ENCODE peak calls at places on chromosomes 12 and 14, in six cellular contexts. R is spleen, B is AG04450, H is IMR-90, N is lower leg skin, X is GM10248. O is an unnamed sample.

GRCh38 chr12:50635356-50635755 is 128.5 kb upstream of the ATF1 start:
- DNase-seq in R (no peak), B (no peak), H (no peak), N (no peak), X (no peak), O (no peak)

GRCh38 chr12:54301428-54302045 is 722 bp upstream of the NFE2 start:
- DNase-seq in R (no peak), B (no peak), H (no peak), N (no peak), X (no peak), O (no peak)

GRCh38 chr12:15664491-15664890 is 124.7 kb downstream of the EPS8 start:
- DNase-seq in R (no peak), B (no peak), H (peak; percentile 56), N (no peak), X (no peak), O (peak; percentile 59)

GRCh38 chr12:15322164-15323054 is at the start of gene PTPRO:
- DNase-seq in R (no peak), B (no peak), H (no peak), N (no peak), X (no peak), O (no peak)

GRCh38 chr12:47778842-47779241 is 5.8 kb downstream of the SLC48A1 start:
- DNase-seq in R (peak; percentile 80), B (no peak), H (no peak), N (no peak), X (no peak), O (no peak)

GRCh38 chr14:104795781-104796681 is 483 bp upstream of the AKT1 start:
- DNase-seq in R (peak; percentile 92), B (no peak), H (no peak), N (no peak), X (peak; percentile 89), O (no peak)

GRCh38 chr12:91921555-91921954 is 224.1 kb downstream of the BTG1 start:
- DNase-seq in R (no peak), B (no peak), H (no peak), N (no peak), X (no peak), O (no peak)

GRCh38 chr12:125683748-125684381 is 618.6 kb downstream of the AACS start:
- DNase-seq in R (no peak), B (no peak), H (no peak), N (no peak), X (peak; percentile 58), O (no peak)

GRCh38 chr14:101716956-101717662 is 44.4 kb upstream of the PPP2R5C start:
- DNase-seq in R (peak; percentile 66), B (no peak), H (no peak), N (peak; percentile 9), X (no peak), O (peak; percentile 21)

GRCh38 chr12:123363743-123364531 is 710 bp downstream of the SBNO1 start:
- DNase-seq in R (peak; percentile 92), B (no peak), H (no peak), N (no peak), X (peak; percentile 32), O (no peak)

GRCh38 chr14:95504135-95505029 is 12.1 kb downstream of the SYNE3 start:
- DNase-seq in R (peak; percentile 16), B (no peak), H (peak; percentile 88), N (no peak), X (peak; percentile 48), O (no peak)

GRCh38 chr14:95319312-95320075 is at the start of gene CLMN:
- DNase-seq in R (peak; percentile 89), B (no peak), H (peak; percentile 4), N (no peak), X (peak; percentile 77), O (no peak)

GRCh38 chr14:74160763-74161162 is 76.0 kb downstream of the LIN52 start:
- DNase-seq in R (no peak), B (no peak), H (no peak), N (no peak), X (no peak), O (no peak)

GRCh38 chr14:72256055-72256454 is 323.8 kb downstream of the RGS6 start:
- DNase-seq in R (no peak), B (no peak), H (no peak), N (no peak), X (no peak), O (no peak)

GRCh38 chr14:78491015-78491414 is 320.8 kb downstream of the NRXN3 start:
- DNase-seq in R (no peak), B (no peak), H (no peak), N (no peak), X (no peak), O (no peak)
- TF ChIP-seq CTCF in R (no peak), B (no peak), H (no peak), N (no peak), X (no peak), O (no peak)

GRCh38 chr14:32913725-32914124 is 25.0 kb upstream of the NPAS3 start:
- DNase-seq in R (no peak), B (no peak), H (no peak), N (no peak), X (no peak), O (no peak)
- TF ChIP-seq CTCF in R (no peak), B (peak; percentile 11), H (no peak), N (no peak), X (no peak), O (peak; percentile 47)

DNA sequence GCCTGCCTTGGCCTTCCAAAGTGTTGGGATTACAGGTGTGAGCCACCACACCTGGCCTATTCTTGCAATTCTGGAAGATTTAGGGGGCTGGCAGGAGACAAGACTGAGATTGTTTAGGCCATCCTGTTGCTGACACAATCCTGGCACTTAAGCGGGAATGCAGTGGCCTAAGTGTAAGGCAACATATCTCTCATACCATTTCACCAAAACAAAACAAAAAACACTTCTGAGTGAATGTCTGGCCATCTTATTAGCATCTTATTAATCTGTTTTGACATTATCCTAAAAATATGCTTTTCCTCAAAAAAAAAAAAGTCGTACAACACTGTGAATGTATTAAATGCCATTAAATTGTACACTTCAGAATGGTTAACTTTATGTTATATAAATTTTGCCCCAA is 67.6 kb downstream of the DENND5B start:
- DNase-seq in R (no peak), B (no peak), H (no peak), N (no peak), X (no peak), O (no peak)
- TF ChIP-seq CTCF in R (no peak), B (no peak), H (no peak), N (no peak), X (no peak), O (no peak)

DNA sequence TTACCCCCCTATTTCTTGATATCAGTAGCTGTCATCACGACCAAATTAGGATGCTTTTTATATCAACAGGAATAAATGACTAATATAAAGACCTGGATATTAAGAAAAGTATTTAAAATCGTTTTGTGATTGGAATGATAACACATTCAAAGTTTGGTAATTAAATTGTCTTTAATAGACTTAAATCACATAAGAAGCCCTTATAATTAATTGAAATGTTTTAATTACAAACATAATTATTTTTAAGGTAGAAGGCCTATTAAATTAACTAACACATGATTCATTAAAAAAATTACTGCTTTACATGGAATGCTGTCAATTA is 412.4 kb downstream of the FUT8 start:
- DNase-seq in R (no peak), B (no peak), H (no peak), N (no peak), X (no peak), O (no peak)
- TF ChIP-seq CTCF in R (peak; percentile 6), B (no peak), H (no peak), N (no peak), X (no peak), O (peak; percentile 58)

DNA sequence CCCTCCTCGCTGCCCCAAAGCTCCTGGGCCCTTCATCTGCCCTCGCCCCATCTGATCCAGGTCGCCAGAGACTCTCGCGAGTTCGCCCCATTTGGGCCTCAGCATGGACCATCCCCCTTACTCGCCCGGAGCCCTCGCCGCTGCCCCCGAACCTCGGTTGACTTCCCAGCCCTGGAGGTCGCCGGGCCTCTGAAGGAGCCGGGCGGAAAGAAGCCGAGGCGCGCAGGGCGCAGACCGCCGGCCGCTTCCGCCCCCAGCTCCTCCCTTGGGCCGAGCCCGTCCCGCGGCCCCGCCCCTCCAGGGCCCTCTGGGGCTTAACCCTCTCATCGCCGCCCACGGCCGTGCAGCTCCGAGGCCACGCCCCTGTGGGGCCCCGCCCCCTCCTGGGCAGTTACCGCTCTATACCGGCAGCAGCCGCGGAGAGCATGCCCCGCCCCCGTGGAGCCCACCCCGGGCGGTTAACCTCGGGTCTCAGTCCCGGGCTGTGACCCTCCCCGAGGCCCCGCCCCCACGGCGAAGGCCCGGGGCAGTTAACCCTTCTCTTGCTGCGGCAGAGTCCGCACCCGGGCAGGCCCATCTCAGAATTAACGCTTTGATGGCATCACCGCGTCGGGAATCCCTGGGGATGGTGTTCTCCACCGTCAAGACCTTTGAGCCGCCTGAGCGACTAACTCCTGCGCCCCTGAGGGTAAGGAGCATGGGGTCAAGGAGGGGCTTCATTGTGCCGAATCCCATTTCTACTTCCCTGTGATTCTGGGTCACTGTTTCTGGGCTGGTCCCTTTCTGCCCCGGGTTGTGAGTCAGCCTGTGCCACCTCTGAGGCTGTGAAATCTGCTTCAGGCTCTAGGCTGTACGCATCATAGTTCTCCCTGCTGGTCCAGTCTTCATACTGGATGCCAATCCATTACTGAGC is at the start of gene SPSB2:
- DNase-seq in R (peak; percentile 100), B (peak; percentile 79), H (peak; percentile 92), N (peak; percentile 95), X (peak; percentile 98), O (peak; percentile 89)
- TF ChIP-seq CTCF in R (peak; percentile 15), B (no peak), H (no peak), N (no peak), X (no peak), O (no peak)

GRCh38 chr12:100061814-100062213 is 77.1 kb upstream of the ANKS1B start:
- DNase-seq in R (no peak), B (no peak), H (peak; percentile 24), N (no peak), X (no peak), O (no peak)

DNA sequence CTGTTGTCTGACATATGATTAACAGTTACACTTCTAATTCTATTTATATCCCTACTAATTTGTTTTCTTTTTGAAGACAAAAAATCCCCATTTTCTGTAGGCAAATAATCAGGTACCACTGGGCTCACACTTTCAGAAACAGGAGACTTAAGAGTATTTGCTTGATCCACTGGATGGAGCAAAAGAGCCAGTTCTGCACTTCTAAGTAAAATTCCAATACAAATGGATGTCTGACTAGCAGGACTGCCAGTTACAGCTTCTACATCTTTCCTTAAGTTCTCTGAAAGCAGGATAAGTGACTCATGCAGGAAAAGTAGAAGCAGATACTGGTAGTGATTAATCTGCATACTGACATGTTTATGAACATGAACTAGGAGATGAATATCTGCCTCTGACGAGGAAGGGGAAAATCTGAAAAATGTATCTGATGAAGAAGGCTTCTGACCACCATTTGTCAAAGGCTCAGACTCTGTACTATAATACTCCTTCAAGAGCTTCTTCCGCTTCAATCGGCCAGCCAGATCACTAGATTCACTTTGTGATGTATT is 73.8 kb upstream of the ANKS1B start:
- DNase-seq in R (no peak), B (peak; percentile 74), H (peak; percentile 96), N (no peak), X (peak; percentile 18), O (peak; percentile 97)
- TF ChIP-seq CTCF in R (no peak), B (peak; percentile 63), H (peak; percentile 58), N (no peak), X (peak; percentile 25), O (peak; percentile 71)

GRCh38 chr12:2691001-2691339 is 103.8 kb upstream of the FKBP4 start:
- DNase-seq in R (peak; percentile 89), B (no peak), H (peak; percentile 7), N (no peak), X (no peak), O (no peak)
- TF ChIP-seq CTCF in R (no peak), B (peak; percentile 19), H (no peak), N (no peak), X (no peak), O (peak; percentile 34)